ENCODE peak calls at places on chromosomes 16 and 17, in nine cellular contexts. V, Y, L, B, S, P, C, Q and R are unnamed samples.

GRCh38 chr17:51118330-51119195 is 2.1 kb downstream of the SPAG9 start:
- DNase-seq in Q (no peak), L (peak), S (no peak), Y (peak), B (peak), P (no peak), V (no peak), C (no peak), R (no peak)

GRCh38 chr17:78774956-78775571 is 7.0 kb downstream of the CYTH1 start:
- DNase-seq in C (no peak), Y (no peak), P (peak), L (no peak), S (no peak), V (no peak), B (no peak), Q (no peak), R (no peak)

GRCh38 chr16:54216268-54217187 is 70.1 kb downstream of the IRX3 start:
- DNase-seq in Q (peak), Y (no peak), S (no peak), B (no peak), P (no peak), L (no peak), V (no peak), C (no peak), R (no peak)

GRCh38 chr16:68526143-68526781 is 12.8 kb upstream of the ZFP90 start:
- DNase-seq in V (no peak), S (no peak), P (no peak), L (no peak), B (no peak), Q (no peak), Y (no peak), C (no peak), R (peak)

GRCh38 chr16:69406780-69407331 is 17.6 kb upstream of the CYB5B start:
- DNase-seq in V (no peak), Q (no peak), L (no peak), P (no peak), S (no peak), Y (peak), B (no peak), C (peak), R (no peak)

GRCh38 chr16:22684282-22685161 is 129.4 kb upstream of the HS3ST2 start:
- DNase-seq in L (no peak), V (no peak), C (no peak), B (no peak), Q (no peak), S (no peak), P (no peak), Y (no peak), R (peak)

GRCh38 chr17:18246880-18247612 is 11.5 kb downstream of the FLII start:
- DNase-seq in Q (no peak), P (no peak), S (peak), V (no peak), Y (peak), C (peak), B (peak), L (peak), R (peak)

GRCh38 chr17:70588003-70588402 is 418.7 kb downstream of the KCNJ2 start:
- DNase-seq in S (no peak), V (no peak), Y (no peak), L (no peak), B (no peak), Q (no peak), C (no peak), P (no peak), R (no peak)

GRCh38 chr16:4200000-4200780 is 41.7 kb downstream of the SRL start:
- DNase-seq in Y (peak), S (no peak), B (peak), C (peak), P (peak), L (peak), V (peak), Q (peak), R (peak)

GRCh38 chr16:16021988-16022682 is 72.7 kb downstream of the ABCC1 start:
- DNase-seq in C (peak), S (no peak), Q (peak), L (peak), V (peak), P (no peak), Y (peak), B (no peak), R (peak)

GRCh38 chr17:19978206-19978802 is 676 bp upstream of the AKAP10 start:
- DNase-seq in S (peak), V (no peak), L (no peak), C (peak), Q (no peak), Y (no peak), B (no peak), P (no peak), R (peak)

GRCh38 chr16:81556715-81557284 is 112.2 kb downstream of the CMIP start:
- DNase-seq in V (no peak), Y (no peak), P (no peak), Q (peak), C (no peak), S (no peak), L (peak), B (no peak), R (no peak)

GRCh38 chr17:16419074-16419928 is 3.9 kb downstream of the TRPV2 start:
- DNase-seq in B (no peak), V (peak), Q (peak), S (peak), Y (no peak), P (no peak), L (peak), C (peak), R (peak)

GRCh38 chr17:35788504-35788998 is 6.9 kb downstream of the MMP28 start:
- DNase-seq in V (no peak), B (no peak), C (no peak), L (no peak), Q (peak), Y (peak), P (no peak), S (no peak), R (peak)

GRCh38 chr16:67000384-67001158 is 12.2 kb downstream of the CES4A start:
- DNase-seq in C (no peak), B (peak), V (no peak), Y (peak), L (peak), Q (peak), S (peak), P (peak), R (peak)

GRCh38 chr17:6753006-6753445 is 2.8 kb upstream of the XAF1 start:
- DNase-seq in Q (peak), S (peak), P (peak), C (peak), B (no peak), Y (peak), V (no peak), L (peak), R (no peak)

GRCh38 chr17:64009571-64010402 is 10.6 kb downstream of the ICAM2 start:
- DNase-seq in P (no peak), Q (peak), B (no peak), L (peak), Y (no peak), C (peak), S (no peak), V (no peak), R (no peak)

GRCh38 chr16:79437764-79438728 is 162.5 kb downstream of the MAF start:
- DNase-seq in V (no peak), P (no peak), Y (no peak), Q (no peak), B (no peak), C (no peak), L (peak), S (no peak), R (no peak)

GRCh38 chr16:64880994-64881393 is 240.9 kb downstream of the CDH11 start:
- DNase-seq in Q (peak), V (no peak), P (no peak), S (no peak), L (no peak), Y (no peak), C (no peak), B (no peak), R (no peak)

GRCh38 chr16:51648521-51648920 is 497.5 kb upstream of the SALL1 start:
- DNase-seq in V (no peak), S (no peak), P (no peak), Y (no peak), Q (peak), B (no peak), C (no peak), L (no peak), R (no peak)

GRCh38 chr17:67017895-67018294 is 26.5 kb upstream of the CACNG1 start:
- DNase-seq in Y (no peak), Q (no peak), C (no peak), B (no peak), L (no peak), S (no peak), V (no peak), P (no peak), R (no peak)

GRCh38 chr16:88495268-88495772 is 42.2 kb downstream of the ZFPM1 start:
- DNase-seq in V (no peak), C (no peak), Y (no peak), Q (no peak), S (no peak), B (no peak), L (no peak), P (no peak), R (no peak)

GRCh38 chr16:9965079-9965478 is 217.1 kb downstream of the GRIN2A start:
- DNase-seq in S (no peak), Q (no peak), P (no peak), Y (no peak), B (no peak), L (no peak), V (no peak), C (no peak), R (no peak)